ENCODE peak calls at places on chromosomes 13 and 19, in seven cellular contexts. One of them, this sample, is unnamed.

GRCh38 chr13:44231786-44232516 is 141.7 kb upstream of the SERP2 start:
- DNase-seq in HCT116: peak; percentile 97
- DNase-seq in SK-N-SH: no peak
- DNase-seq in HepG2: peak; percentile 46
- DNase-seq in H1: peak; percentile 62
- DNase-seq in GM12878: no peak
- DNase-seq in K562: no peak
- DNase-seq in this sample: peak; percentile 92

GRCh38 chr19:8571006-8571411 is 6.2 kb downstream of the MYO1F start:
- DNase-seq in HCT116: no peak
- DNase-seq in SK-N-SH: no peak
- DNase-seq in HepG2: peak; percentile 34
- DNase-seq in H1: no peak
- DNase-seq in GM12878: no peak
- DNase-seq in K562: no peak
- DNase-seq in this sample: no peak

GRCh38 chr13:28286263-28286662 is 147.9 kb downstream of the PAN3 start:
- DNase-seq in HCT116: no peak
- DNase-seq in SK-N-SH: no peak
- DNase-seq in HepG2: no peak
- DNase-seq in H1: no peak
- DNase-seq in GM12878: peak; percentile 56
- DNase-seq in K562: no peak
- DNase-seq in this sample: no peak

GRCh38 chr19:6995054-6995453 is 26.2 kb downstream of the MBD3L2B start:
- DNase-seq in HCT116: no peak
- DNase-seq in SK-N-SH: no peak
- DNase-seq in HepG2: no peak
- DNase-seq in H1: no peak
- DNase-seq in GM12878: no peak
- DNase-seq in K562: no peak
- DNase-seq in this sample: no peak

GRCh38 chr19:3458595-3459284 is 21.6 kb downstream of the SMIM24 start:
- DNase-seq in HCT116: no peak
- DNase-seq in SK-N-SH: peak; percentile 78
- DNase-seq in HepG2: no peak
- DNase-seq in H1: no peak
- DNase-seq in GM12878: no peak
- DNase-seq in K562: peak; percentile 31
- DNase-seq in this sample: no peak

GRCh38 chr19:28541602-28542393 is 671.2 kb downstream of the UQCRFS1 start:
- DNase-seq in HCT116: no peak
- DNase-seq in SK-N-SH: no peak
- DNase-seq in HepG2: no peak
- DNase-seq in H1: no peak
- DNase-seq in GM12878: no peak
- DNase-seq in K562: no peak
- DNase-seq in this sample: no peak

GRCh38 chr19:49361438-49362047 is 673 bp downstream of the TEAD2 start:
- DNase-seq in HCT116: peak; percentile 56
- DNase-seq in SK-N-SH: peak; percentile 79
- DNase-seq in HepG2: peak; percentile 70
- DNase-seq in H1: no peak
- DNase-seq in GM12878: no peak
- DNase-seq in K562: peak; percentile 91
- DNase-seq in this sample: peak; percentile 62

GRCh38 chr19:343941-344624 is 513 bp downstream of the MIER2 start:
- DNase-seq in HCT116: no peak
- DNase-seq in SK-N-SH: peak; percentile 98
- DNase-seq in HepG2: no peak
- DNase-seq in H1: peak; percentile 59
- DNase-seq in GM12878: no peak
- DNase-seq in K562: peak; percentile 93
- DNase-seq in this sample: peak; percentile 60

GRCh38 chr13:86051134-86052103 is 252.2 kb upstream of the SLITRK6 start:
- DNase-seq in HCT116: no peak
- DNase-seq in SK-N-SH: no peak
- DNase-seq in HepG2: no peak
- DNase-seq in H1: no peak
- DNase-seq in GM12878: no peak
- DNase-seq in K562: no peak
- DNase-seq in this sample: no peak

GRCh38 chr19:12260236-12260635 is 34.4 kb downstream of the ZNF44 start:
- DNase-seq in HCT116: no peak
- DNase-seq in SK-N-SH: no peak
- DNase-seq in HepG2: no peak
- DNase-seq in H1: no peak
- DNase-seq in GM12878: no peak
- DNase-seq in K562: no peak
- DNase-seq in this sample: no peak

GRCh38 chr19:18385675-18386542 is at the start of gene GDF15:
- DNase-seq in HCT116: peak; percentile 90
- DNase-seq in SK-N-SH: peak; percentile 76
- DNase-seq in HepG2: peak; percentile 95
- DNase-seq in H1: peak; percentile 90
- DNase-seq in GM12878: no peak
- DNase-seq in K562: peak; percentile 83
- DNase-seq in this sample: peak; percentile 86

GRCh38 chr13:75636339-75637095 is 387 bp downstream of the LMO7 start:
- DNase-seq in HCT116: no peak
- DNase-seq in SK-N-SH: peak; percentile 67
- DNase-seq in HepG2: peak; percentile 18
- DNase-seq in H1: peak; percentile 76
- DNase-seq in GM12878: no peak
- DNase-seq in K562: peak; percentile 17
- DNase-seq in this sample: peak; percentile 18

GRCh38 chr19:40687525-40688016 is 2.9 kb downstream of the NUMBL start:
- DNase-seq in HCT116: no peak
- DNase-seq in SK-N-SH: no peak
- DNase-seq in HepG2: no peak
- DNase-seq in H1: no peak
- DNase-seq in GM12878: peak; percentile 23
- DNase-seq in K562: peak; percentile 67
- DNase-seq in this sample: no peak

GRCh38 chr19:33350538-33351309 is 22.8 kb upstream of the CEBPG start:
- DNase-seq in HCT116: no peak
- DNase-seq in SK-N-SH: no peak
- DNase-seq in HepG2: no peak
- DNase-seq in H1: no peak
- DNase-seq in GM12878: no peak
- DNase-seq in K562: no peak
- DNase-seq in this sample: peak; percentile 57

GRCh38 chr13:32639502-32640105 is 53.4 kb downstream of the PDS5B start:
- DNase-seq in HCT116: peak; percentile 43
- DNase-seq in SK-N-SH: peak; percentile 33
- DNase-seq in HepG2: peak; percentile 50
- DNase-seq in H1: no peak
- DNase-seq in GM12878: peak; percentile 15
- DNase-seq in K562: peak; percentile 17
- DNase-seq in this sample: peak; percentile 6

GRCh38 chr19:32422435-32422834 is 16.9 kb downstream of the DPY19L3 start:
- DNase-seq in HCT116: no peak
- DNase-seq in SK-N-SH: no peak
- DNase-seq in HepG2: no peak
- DNase-seq in H1: no peak
- DNase-seq in GM12878: no peak
- DNase-seq in K562: no peak
- DNase-seq in this sample: no peak

GRCh38 chr19:35468637-35469036 is 20.6 kb downstream of the FFAR2 start:
- DNase-seq in HCT116: peak; percentile 22
- DNase-seq in SK-N-SH: peak; percentile 45
- DNase-seq in HepG2: peak; percentile 54
- DNase-seq in H1: no peak
- DNase-seq in GM12878: peak; percentile 82
- DNase-seq in K562: no peak
- DNase-seq in this sample: peak; percentile 58

GRCh38 chr13:32068255-32068654 is 36.7 kb downstream of the FRY start:
- DNase-seq in HCT116: no peak
- DNase-seq in SK-N-SH: no peak
- DNase-seq in HepG2: no peak
- DNase-seq in H1: no peak
- DNase-seq in GM12878: no peak
- DNase-seq in K562: no peak
- DNase-seq in this sample: no peak

GRCh38 chr13:46622918-46623256 is 69.9 kb downstream of the LRCH1 start:
- DNase-seq in HCT116: no peak
- DNase-seq in SK-N-SH: peak; percentile 71
- DNase-seq in HepG2: no peak
- DNase-seq in H1: no peak
- DNase-seq in GM12878: no peak
- DNase-seq in K562: no peak
- DNase-seq in this sample: no peak
- TF ChIP-seq JUND in HCT116: no peak
- TF ChIP-seq JUND in SK-N-SH: no peak
- TF ChIP-seq JUND in HepG2: no peak
- TF ChIP-seq JUND in H1: no peak
- TF ChIP-seq JUND in GM12878: no peak
- TF ChIP-seq JUND in K562: no peak
- TF ChIP-seq JUND in this sample: no peak

GRCh38 chr13:109586509-109587346 is 199.7 kb downstream of the IRS2 start:
- DNase-seq in HCT116: no peak
- DNase-seq in SK-N-SH: no peak
- DNase-seq in HepG2: no peak
- DNase-seq in H1: no peak
- DNase-seq in GM12878: no peak
- DNase-seq in K562: no peak
- DNase-seq in this sample: no peak
- TF ChIP-seq JUND in HCT116: no peak
- TF ChIP-seq JUND in SK-N-SH: no peak
- TF ChIP-seq JUND in HepG2: no peak
- TF ChIP-seq JUND in H1: no peak
- TF ChIP-seq JUND in GM12878: no peak
- TF ChIP-seq JUND in K562: no peak
- TF ChIP-seq JUND in this sample: no peak

GRCh38 chr19:29626386-29626785 is 20.3 kb downstream of the POP4 start:
- DNase-seq in HCT116: no peak
- DNase-seq in SK-N-SH: no peak
- DNase-seq in HepG2: no peak
- DNase-seq in H1: no peak
- DNase-seq in GM12878: no peak
- DNase-seq in K562: no peak
- DNase-seq in this sample: no peak

GRCh38 chr19:29623726-29624488 is 17.8 kb downstream of the POP4 start:
- DNase-seq in HCT116: no peak
- DNase-seq in SK-N-SH: no peak
- DNase-seq in HepG2: no peak
- DNase-seq in H1: no peak
- DNase-seq in GM12878: no peak
- DNase-seq in K562: peak; percentile 43
- DNase-seq in this sample: no peak

GRCh38 chr19:29622191-29623070 is 16.3 kb downstream of the POP4 start:
- DNase-seq in HCT116: no peak
- DNase-seq in SK-N-SH: peak; percentile 59
- DNase-seq in HepG2: no peak
- DNase-seq in H1: no peak
- DNase-seq in GM12878: no peak
- DNase-seq in K562: no peak
- DNase-seq in this sample: no peak

GRCh38 chr19:29625316-29625715 is 19.2 kb downstream of the POP4 start:
- DNase-seq in HCT116: no peak
- DNase-seq in SK-N-SH: no peak
- DNase-seq in HepG2: no peak
- DNase-seq in H1: no peak
- DNase-seq in GM12878: no peak
- DNase-seq in K562: no peak
- DNase-seq in this sample: no peak

GRCh38 chr19:29624489-29625210 is 18.6 kb downstream of the POP4 start:
- DNase-seq in HCT116: no peak
- DNase-seq in SK-N-SH: no peak
- DNase-seq in HepG2: no peak
- DNase-seq in H1: no peak
- DNase-seq in GM12878: no peak
- DNase-seq in K562: no peak
- DNase-seq in this sample: no peak
- TF ChIP-seq JUND in HCT116: no peak
- TF ChIP-seq JUND in SK-N-SH: no peak
- TF ChIP-seq JUND in HepG2: no peak
- TF ChIP-seq JUND in H1: no peak
- TF ChIP-seq JUND in GM12878: no peak
- TF ChIP-seq JUND in K562: no peak
- TF ChIP-seq JUND in this sample: no peak

GRCh38 chr19:15487038-15487437 is 7.7 kb upstream of the PGLYRP2 start:
- DNase-seq in HCT116: no peak
- DNase-seq in SK-N-SH: no peak
- DNase-seq in HepG2: no peak
- DNase-seq in H1: no peak
- DNase-seq in GM12878: no peak
- DNase-seq in K562: no peak
- DNase-seq in this sample: no peak

DNA sequence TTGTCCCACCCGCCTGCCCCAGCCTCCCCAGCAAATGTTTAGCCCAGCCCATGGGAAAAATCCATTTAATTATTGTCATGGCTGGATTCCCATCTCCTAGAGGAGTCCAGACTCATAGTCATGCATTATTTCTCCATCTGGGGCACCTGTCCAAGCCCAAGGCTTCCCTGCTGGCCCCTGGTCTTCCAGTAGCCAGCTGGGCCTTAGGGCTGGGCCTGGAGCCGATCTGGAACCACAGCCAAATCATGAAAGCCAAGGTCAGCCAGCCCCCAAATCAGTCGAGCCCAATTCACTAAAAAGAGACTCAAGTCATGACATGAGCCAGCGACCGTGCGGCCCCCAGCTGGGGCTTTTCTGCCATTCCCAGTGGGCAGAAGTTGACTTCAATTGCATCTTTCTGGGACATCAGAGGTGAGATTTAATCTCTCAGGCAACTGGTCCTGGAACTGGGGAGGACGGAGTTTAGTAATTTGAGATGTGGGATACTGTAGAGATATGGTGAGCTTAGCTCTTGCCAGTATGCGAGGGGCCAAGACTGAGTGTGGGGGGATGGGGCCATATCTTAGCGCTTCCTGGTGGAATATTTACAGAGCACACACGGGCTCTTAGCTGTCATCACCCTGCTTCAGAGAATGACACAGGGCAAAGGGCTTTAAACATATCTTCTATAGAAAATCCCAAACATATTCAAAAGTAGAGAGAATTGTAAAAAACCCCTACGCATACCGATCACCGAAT is 9.4 kb upstream of the PGLYRP2 start:
- DNase-seq in HCT116: no peak
- DNase-seq in SK-N-SH: no peak
- DNase-seq in HepG2: no peak
- DNase-seq in H1: no peak
- DNase-seq in GM12878: no peak
- DNase-seq in K562: no peak
- DNase-seq in this sample: no peak
- TF ChIP-seq JUND in HCT116: no peak
- TF ChIP-seq JUND in SK-N-SH: no peak
- TF ChIP-seq JUND in HepG2: no peak
- TF ChIP-seq JUND in H1: no peak
- TF ChIP-seq JUND in GM12878: no peak
- TF ChIP-seq JUND in K562: no peak
- TF ChIP-seq JUND in this sample: peak; percentile 78

This sample was measured in T47D.